ENCODE peak calls at places on chromosomes 12 and 14, in seven cellular contexts. P is aorta; Q is stomach; K is breast epithelium; M is astrocyte; A is small intestine; J is CD8-positive, alpha-beta T cell. O is an unnamed sample. For H3K36me3, the result is how much of the 10 kb centered on the place peaks cover.

GRCh38 chr12:77131977-77132490 is 66.7 kb upstream of the E2F7 start:
- DNase-seq in K (no peak), A (no peak), M (no peak), P (no peak), J (no peak), Q (no peak), O (no peak)

GRCh38 chr14:103329421-103330347 is 4.4 kb upstream of the EIF5 start:
- DNase-seq in J (no peak), K (no peak), P (no peak), Q (peak), M (peak), A (peak), O (no peak)

GRCh38 chr14:102878174-102878969 is 44.1 kb upstream of the AMN start:
- DNase-seq in P (no peak), K (no peak), M (no peak), J (no peak), Q (no peak), A (peak), O (no peak)

GRCh38 chr12:94689646-94690036 is 39.3 kb upstream of the TMCC3 start:
- DNase-seq in A (no peak), M (no peak), Q (no peak), J (no peak), K (no peak), P (no peak), O (no peak)

GRCh38 chr12:85951823-85952222 is 77.7 kb downstream of the NTS start:
- DNase-seq in J (no peak), Q (no peak), A (peak), M (peak), K (no peak), P (no peak), O (no peak)

GRCh38 chr14:76924363-76925151 is 98.3 kb downstream of the LRRC74A start:
- DNase-seq in K (no peak), M (no peak), J (no peak), Q (no peak), A (no peak), P (no peak), O (no peak)

GRCh38 chr14:99734406-99735051 is 50.4 kb downstream of the CYP46A1 start:
- DNase-seq in A (no peak), P (peak), J (no peak), Q (peak), M (no peak), K (no peak), O (no peak)

GRCh38 chr14:99255621-99256482 is 16.1 kb downstream of the BCL11B start:
- DNase-seq in Q (no peak), P (no peak), J (no peak), K (no peak), A (no peak), M (no peak), O (no peak)

GRCh38 chr12:9781360-9781759 is 20.7 kb upstream of the CD69 start:
- DNase-seq in Q (no peak), K (no peak), M (no peak), J (no peak), A (no peak), P (no peak), O (no peak)

GRCh38 chr12:67666605-67667004 is 18.1 kb downstream of the DYRK2 start:
- DNase-seq in K (no peak), M (no peak), P (no peak), J (no peak), Q (no peak), A (no peak), O (no peak)

GRCh38 chr12:104190641-104191176 is 24.9 kb upstream of the TXNRD1 start:
- DNase-seq in P (no peak), Q (no peak), J (no peak), M (no peak), K (no peak), A (no peak), O (no peak)

GRCh38 chr12:52010692-52011601 is 4.2 kb downstream of the TAMALIN start:
- DNase-seq in P (no peak), A (no peak), Q (no peak), K (no peak), M (no peak), J (no peak), O (no peak)

GRCh38 chr12:77535734-77536133 is 295.0 kb upstream of the NAV3 start:
- DNase-seq in P (no peak), M (no peak), Q (no peak), J (no peak), A (no peak), K (no peak), O (no peak)

GRCh38 chr12:26047401-26048226 is 77.2 kb downstream of the BHLHE41 start:
- DNase-seq in J (no peak), A (no peak), Q (no peak), K (no peak), M (no peak), P (no peak), O (no peak)

GRCh38 chr12:22626429-22626828 is 1.5 kb downstream of the ETNK1 start:
- DNase-seq in A (peak), M (peak), P (no peak), J (no peak), K (no peak), Q (no peak), O (no peak)

GRCh38 chr14:104512771-104513640 is 66.6 kb upstream of the C14orf180 start:
- DNase-seq in J (no peak), K (no peak), P (no peak), Q (no peak), M (no peak), A (no peak), O (no peak)

GRCh38 chr12:102483466-102483865 is 3.1 kb upstream of the IGF1 start:
- DNase-seq in A (no peak), Q (no peak), M (no peak), J (no peak), K (no peak), P (no peak), O (no peak)

GRCh38 chr14:105167303-105168092 is 1.1 kb downstream of the JAG2 start:
- DNase-seq in A (no peak), J (no peak), Q (peak), K (no peak), M (no peak), P (no peak), O (peak)

GRCh38 chr12:32070370-32070769 is 36.3 kb upstream of the BICD1 start:
- DNase-seq in Q (no peak), K (no peak), P (no peak), A (peak), J (no peak), M (no peak), O (no peak)

GRCh38 chr14:54338696-54339317 is 58.0 kb upstream of the CDKN3 start:
- DNase-seq in K (no peak), Q (no peak), M (peak), P (no peak), A (peak), J (no peak), O (peak)

GRCh38 chr14:94646066-94646465 is 33.9 kb downstream of the SERPINA3 start:
- DNase-seq in Q (no peak), M (no peak), A (no peak), J (no peak), P (no peak), K (no peak), O (peak)

GRCh38 chr12:103846415-103846814 is 5.4 kb upstream of the NT5DC3 start:
- DNase-seq in P (no peak), K (no peak), M (no peak), Q (no peak), A (no peak), J (no peak), O (no peak)

GRCh38 chr14:64191756-64192155 is 102.4 kb downstream of the ESR2 start:
- DNase-seq in J (no peak), Q (no peak), P (no peak), K (no peak), A (no peak), M (peak), O (peak)

GRCh38 chr12:13196302-13196921 is at the start of gene EMP1:
- DNase-seq in J (peak), Q (peak), P (peak), M (peak), A (peak), K (peak), O (peak)

GRCh38 chr12:18723752-18724151 is 14.1 kb downstream of the PLCZ1 start:
- DNase-seq in A (peak), J (no peak), Q (no peak), K (no peak), M (peak), P (no peak), O (no peak)

GRCh38 chr12:6582959-6583358 is 14.9 kb upstream of the NOP2 start:
- DNase-seq in J (no peak), M (no peak), P (peak), Q (no peak), K (no peak), A (no peak), O (no peak)
- H3K36me3 ChIP-seq in J (half or more), M (half or more), P (under half), Q (half or more), K (under half), A (under half), O (half or more)

GRCh38 chr14:69500736-69501135 is 16.2 kb downstream of the PLEKHD1 start:
- DNase-seq in J (no peak), K (no peak), M (no peak), A (no peak), Q (no peak), P (no peak), O (no peak)
- H3K27ac ChIP-seq in J (no peak), K (no peak), M (no peak), A (no peak), Q (no peak), P (no peak), O (no peak)

GRCh38 chr14:21748869-21749303 is 75.3 kb upstream of the OR4E1 start:
- DNase-seq in M (no peak), J (peak), P (no peak), K (no peak), A (peak), Q (no peak), O (peak)

DNA sequence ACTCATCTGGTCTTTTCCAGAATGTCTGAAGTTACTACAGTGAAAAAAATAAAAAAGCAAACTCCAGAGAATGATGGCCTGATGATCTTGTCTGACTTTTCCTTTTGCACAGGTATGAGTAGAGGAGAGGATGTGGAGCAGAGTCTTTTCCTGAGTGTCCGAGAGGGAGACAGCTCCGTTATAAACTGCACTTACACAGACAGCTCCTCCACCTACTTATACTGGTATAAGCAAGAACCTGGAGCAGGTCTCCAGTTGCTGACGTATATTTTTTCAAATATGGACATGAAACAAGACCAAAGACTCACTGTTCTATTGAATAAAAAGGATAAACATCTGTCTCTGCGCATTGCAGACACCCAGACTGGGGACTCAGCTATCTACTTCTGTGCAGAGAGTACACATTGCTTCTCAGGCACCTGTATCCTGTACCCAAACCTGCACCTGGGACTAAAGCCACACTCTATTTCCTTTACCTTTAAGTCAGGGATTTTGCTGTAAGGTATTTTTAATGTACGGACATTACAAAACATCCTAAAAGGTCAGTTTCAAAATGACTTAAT is 75.8 kb upstream of the OR4E1 start:
- DNase-seq in A (no peak), J (no peak), Q (no peak), P (no peak), K (no peak), M (no peak), O (no peak)
- H3K36me3 ChIP-seq in A (under half), J (under half), Q (under half), P (under half), K (under half), M (under half), O (under half)

GRCh38 chr12:112096070-112096469 is 12.5 kb downstream of the NAA25 start:
- DNase-seq in Q (no peak), A (no peak), K (no peak), J (no peak), M (no peak), P (no peak), O (no peak)

GRCh38 chr12:112096667-112097066 is 11.9 kb downstream of the NAA25 start:
- DNase-seq in Q (no peak), M (peak), A (peak), J (no peak), K (no peak), P (no peak), O (peak)

GRCh38 chr12:112102127-112102526 is 6.5 kb downstream of the NAA25 start:
- DNase-seq in P (no peak), Q (no peak), M (no peak), A (no peak), K (no peak), J (no peak), O (no peak)

DNA sequence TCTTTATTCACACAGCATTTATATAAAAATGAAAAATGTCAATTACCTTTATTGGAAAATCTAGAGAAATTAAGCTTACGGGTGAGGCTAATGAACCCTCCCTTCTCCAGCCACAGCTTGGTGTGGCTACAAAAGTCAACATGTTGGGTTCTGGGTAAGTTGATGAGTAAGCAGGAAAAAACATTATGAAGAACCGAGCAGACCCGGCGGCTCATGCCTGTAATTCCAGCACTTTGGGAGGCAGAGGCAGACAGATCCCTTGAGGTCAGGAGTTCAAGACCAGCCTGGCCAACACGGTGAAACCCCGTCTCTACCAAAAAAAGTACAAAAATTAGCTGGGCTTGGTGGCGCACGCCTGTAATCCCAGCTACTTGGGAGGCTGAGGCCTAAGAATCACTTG is 10.9 kb downstream of the NAA25 start:
- DNase-seq in M (no peak), J (no peak), P (no peak), K (no peak), Q (no peak), A (no peak), O (no peak)
- H3K27ac ChIP-seq in M (no peak), J (no peak), P (no peak), K (no peak), Q (no peak), A (no peak), O (peak)

DNA sequence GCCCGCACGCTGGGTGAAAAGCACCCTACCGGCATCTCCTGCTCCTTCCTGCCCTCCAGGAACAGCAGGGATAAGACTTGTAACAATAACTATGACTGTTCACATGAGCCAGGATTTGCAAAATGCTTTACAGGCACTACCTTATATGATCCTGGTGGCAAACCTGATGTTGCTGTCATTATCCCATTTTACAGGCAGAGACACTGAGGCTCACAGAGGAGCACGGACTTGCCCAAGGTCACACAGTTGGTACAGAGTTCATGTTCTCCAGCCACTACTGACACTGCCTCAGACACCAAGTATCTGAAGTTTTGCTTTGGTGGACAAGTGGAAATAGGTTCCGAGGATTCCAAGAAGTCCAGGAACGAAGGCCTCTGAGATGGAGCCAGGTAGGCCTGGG is 22.6 kb downstream of the GLTP start:
- DNase-seq in K (no peak), Q (no peak), M (no peak), J (no peak), A (no peak), P (no peak), O (no peak)
- H3K36me3 ChIP-seq in K (under half), Q (half or more), M (under half), J (under half), A (under half), P (under half), O (half or more)

O was measured in SJSA1.